ENCODE peak calls at places on chromosome 4, in five cellular contexts. O is lung microvascular endothelial cell; K is activated B cell treated with CpG ODN at 0.5 μM for 24 hours; G is RWPE1; X is stimulated activated CD4-positive, alpha-beta T cell treated with anti-CD3 and anti-CD28 coated beads, Interleukin-1b, Interleukin-23, amount 100 ng/mL, for 24 hours. Q is an unnamed sample.
A peak's percentile ranks its signal among the peaks of the same experiment; 100 is the strongest.

GRCh38 chr4:186946140-186946539 is 222.5 kb upstream of the FAT1 start:
- DNase-seq in K (no peak), G (no peak), X (no peak), O (no peak), Q (peak; percentile 38)

GRCh38 chr4:100317032-100317864 is 127.0 kb upstream of the DDIT4L start:
- DNase-seq in O (peak; percentile 94), X (no peak), G (no peak), K (no peak), Q (no peak)

GRCh38 chr4:4387531-4388311 is 819 bp downstream of the NSG1 start:
- DNase-seq in G (no peak), X (no peak), O (no peak), K (no peak), Q (no peak)

GRCh38 chr4:533318-534100 is 34.5 kb downstream of the PIGG start:
- DNase-seq in G (no peak), K (no peak), O (no peak), X (no peak), Q (no peak)

GRCh38 chr4:91243132-91243531 is 1060.6 kb upstream of the GRID2 start:
- DNase-seq in G (no peak), O (no peak), X (no peak), K (no peak), Q (no peak)

GRCh38 chr4:109560687-109561452 is 824 bp downstream of the MCUB start:
- DNase-seq in K (peak; percentile 56), O (peak; percentile 60), G (peak; percentile 67), X (peak; percentile 16), Q (peak; percentile 32)

GRCh38 chr4:89111833-89112563 is 665 bp downstream of the TIGD2 start:
- DNase-seq in O (peak; percentile 50), X (no peak), G (peak; percentile 87), K (no peak), Q (peak; percentile 75)

GRCh38 chr4:3348621-3349020 is 55.8 kb downstream of the RGS12 start:
- DNase-seq in G (no peak), O (no peak), X (no peak), K (no peak), Q (no peak)

GRCh38 chr4:41787931-41788330 is 39.4 kb upstream of the PHOX2B start:
- DNase-seq in O (no peak), K (no peak), X (no peak), G (no peak), Q (no peak)

GRCh38 chr4:184476660-184477059 is 2.3 kb upstream of the IRF2 start:
- DNase-seq in G (no peak), K (no peak), X (no peak), O (no peak), Q (no peak)

GRCh38 chr4:99679204-99679603 is 21.6 kb upstream of the C4orf54 start:
- DNase-seq in X (no peak), G (no peak), O (no peak), K (no peak), Q (no peak)

GRCh38 chr4:89212666-89213381 is 94.8 kb downstream of the GPRIN3 start:
- DNase-seq in K (no peak), O (no peak), X (no peak), G (no peak), Q (no peak)

GRCh38 chr4:106763044-106763443 is 273.1 kb downstream of the DKK2 start:
- DNase-seq in O (no peak), K (no peak), X (no peak), G (no peak), Q (peak; percentile 11)

GRCh38 chr4:186560647-186561046 is 5.3 kb upstream of the MTNR1A start:
- DNase-seq in O (no peak), G (no peak), X (no peak), K (no peak), Q (no peak)

GRCh38 chr4:107734120-107734519 is 14.1 kb upstream of the PAPSS1 start:
- DNase-seq in O (no peak), X (no peak), K (no peak), G (no peak), Q (peak; percentile 19)

GRCh38 chr4:42625366-42625765 is 31.5 kb downstream of the ATP8A1 start:
- DNase-seq in K (no peak), X (no peak), O (no peak), G (no peak), Q (no peak)

GRCh38 chr4:4602468-4602867 is 60.6 kb upstream of the STX18 start:
- DNase-seq in O (no peak), G (no peak), X (no peak), K (no peak), Q (no peak)

GRCh38 chr4:3426465-3427133 is 15.2 kb upstream of the HGFAC start:
- DNase-seq in O (no peak), G (no peak), K (no peak), X (no peak), Q (no peak)

GRCh38 chr4:83114576-83114975 is at the start of gene PLAC8:
- DNase-seq in O (no peak), K (no peak), G (peak; percentile 19), X (no peak), Q (peak; percentile 52)

GRCh38 chr4:110184124-110184790 is 14.2 kb downstream of the ELOVL6 start:
- DNase-seq in O (no peak), K (no peak), X (no peak), G (no peak), Q (no peak)